ENCODE peak calls at places on chromosomes 12 and 14, in eight cellular contexts. One of them, this sample, is unnamed. For H3K36me3, the result is how much of the 10 kb centered on the place peaks cover.

GRCh38 chr14:79587194-79587593 is 624.1 kb downstream of the DIO2 start:
- DNase-seq in fibroblast of lung: peak
- DNase-seq in psoas muscle: no peak
- DNase-seq in RWPE2: no peak
- DNase-seq in vagina: no peak
- DNase-seq in heart left ventricle: no peak
- DNase-seq in breast epithelium: no peak
- DNase-seq in uterus: no peak
- DNase-seq in this sample: no peak

GRCh38 chr14:91509083-91509877 is 830 bp downstream of the PPP4R3A start:
- DNase-seq in psoas muscle: peak
- DNase-seq in breast epithelium: no peak
- DNase-seq in vagina: no peak
- DNase-seq in uterus: no peak
- DNase-seq in RWPE2: peak
- DNase-seq in heart left ventricle: peak
- DNase-seq in fibroblast of lung: no peak
- DNase-seq in this sample: no peak

GRCh38 chr14:37172024-37172869 is at the start of gene SLC25A21:
- DNase-seq in fibroblast of lung: peak
- DNase-seq in vagina: peak
- DNase-seq in uterus: peak
- DNase-seq in heart left ventricle: peak
- DNase-seq in RWPE2: peak
- DNase-seq in breast epithelium: peak
- DNase-seq in psoas muscle: peak
- DNase-seq in this sample: peak

GRCh38 chr12:69779928-69780327 is 41.3 kb downstream of the RAB3IP start:
- DNase-seq in vagina: no peak
- DNase-seq in heart left ventricle: no peak
- DNase-seq in fibroblast of lung: peak
- DNase-seq in breast epithelium: no peak
- DNase-seq in RWPE2: no peak
- DNase-seq in psoas muscle: no peak
- DNase-seq in uterus: no peak
- DNase-seq in this sample: no peak

GRCh38 chr14:85487215-85487614 is 42.7 kb upstream of the FLRT2 start:
- DNase-seq in heart left ventricle: no peak
- DNase-seq in vagina: no peak
- DNase-seq in breast epithelium: no peak
- DNase-seq in fibroblast of lung: peak
- DNase-seq in uterus: no peak
- DNase-seq in psoas muscle: no peak
- DNase-seq in RWPE2: no peak
- DNase-seq in this sample: no peak

GRCh38 chr12:112419269-112420133 is 754 bp downstream of the PTPN11 start:
- DNase-seq in fibroblast of lung: peak
- DNase-seq in uterus: peak
- DNase-seq in RWPE2: peak
- DNase-seq in heart left ventricle: peak
- DNase-seq in vagina: no peak
- DNase-seq in psoas muscle: peak
- DNase-seq in breast epithelium: peak
- DNase-seq in this sample: peak

GRCh38 chr14:20472566-20473206 is 3.5 kb downstream of the PNP start:
- DNase-seq in breast epithelium: no peak
- DNase-seq in psoas muscle: no peak
- DNase-seq in uterus: no peak
- DNase-seq in fibroblast of lung: no peak
- DNase-seq in vagina: no peak
- DNase-seq in RWPE2: no peak
- DNase-seq in heart left ventricle: no peak
- DNase-seq in this sample: no peak

GRCh38 chr14:74299061-74299545 is 3.6 kb downstream of the ABCD4 start:
- DNase-seq in breast epithelium: no peak
- DNase-seq in vagina: no peak
- DNase-seq in heart left ventricle: no peak
- DNase-seq in psoas muscle: peak
- DNase-seq in RWPE2: no peak
- DNase-seq in uterus: peak
- DNase-seq in fibroblast of lung: peak
- DNase-seq in this sample: no peak

GRCh38 chr12:61860439-61860838 is 399.8 kb upstream of the USP15 start:
- DNase-seq in breast epithelium: no peak
- DNase-seq in RWPE2: no peak
- DNase-seq in vagina: no peak
- DNase-seq in heart left ventricle: no peak
- DNase-seq in fibroblast of lung: no peak
- DNase-seq in uterus: no peak
- DNase-seq in psoas muscle: no peak
- DNase-seq in this sample: no peak

GRCh38 chr12:124921200-124922008 is 7.0 kb upstream of the UBC start:
- DNase-seq in RWPE2: no peak
- DNase-seq in breast epithelium: no peak
- DNase-seq in psoas muscle: peak
- DNase-seq in vagina: no peak
- DNase-seq in fibroblast of lung: peak
- DNase-seq in heart left ventricle: peak
- DNase-seq in uterus: no peak
- DNase-seq in this sample: no peak

GRCh38 chr12:112163471-112164325 is 38.3 kb downstream of the TRAFD1 start:
- DNase-seq in breast epithelium: no peak
- DNase-seq in vagina: no peak
- DNase-seq in heart left ventricle: no peak
- DNase-seq in RWPE2: no peak
- DNase-seq in fibroblast of lung: no peak
- DNase-seq in uterus: no peak
- DNase-seq in psoas muscle: no peak
- DNase-seq in this sample: no peak

GRCh38 chr12:130064999-130065398 is 97.3 kb upstream of the FZD10 start:
- DNase-seq in breast epithelium: no peak
- DNase-seq in heart left ventricle: no peak
- DNase-seq in RWPE2: no peak
- DNase-seq in uterus: no peak
- DNase-seq in psoas muscle: no peak
- DNase-seq in vagina: no peak
- DNase-seq in fibroblast of lung: no peak
- DNase-seq in this sample: no peak

DNA sequence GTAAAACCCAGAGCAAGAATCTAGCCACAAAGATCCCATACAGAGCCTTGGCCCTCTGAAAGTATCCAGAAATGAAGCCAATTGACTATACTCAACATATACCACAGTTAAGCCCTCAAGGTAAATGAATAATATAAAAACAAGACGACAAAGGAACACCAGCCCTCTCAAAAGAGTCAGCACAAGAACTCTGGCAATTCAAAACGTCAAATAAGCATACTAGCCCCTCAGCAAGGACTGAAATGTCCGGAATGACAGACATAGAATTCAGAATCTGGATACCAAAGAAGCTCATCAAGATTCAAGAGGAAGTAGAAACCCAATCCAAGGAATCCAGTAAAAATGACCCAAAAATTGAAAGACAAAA is 49.9 kb downstream of the GTF2A1 start:
- DNase-seq in psoas muscle: no peak
- DNase-seq in heart left ventricle: no peak
- DNase-seq in uterus: no peak
- DNase-seq in vagina: no peak
- DNase-seq in fibroblast of lung: no peak
- DNase-seq in breast epithelium: no peak
- DNase-seq in RWPE2: no peak
- DNase-seq in this sample: no peak
- H3K4me3 ChIP-seq in psoas muscle: peak
- H3K4me3 ChIP-seq in heart left ventricle: peak
- H3K4me3 ChIP-seq in uterus: no peak
- H3K4me3 ChIP-seq in vagina: no peak
- H3K4me3 ChIP-seq in fibroblast of lung: no peak
- H3K4me3 ChIP-seq in breast epithelium: peak
- H3K4me3 ChIP-seq in RWPE2: peak
- H3K4me3 ChIP-seq in this sample: no peak

GRCh38 chr14:89983375-89983774 is 27.6 kb downstream of the TDP1 start:
- DNase-seq in uterus: no peak
- DNase-seq in heart left ventricle: no peak
- DNase-seq in fibroblast of lung: no peak
- DNase-seq in psoas muscle: no peak
- DNase-seq in RWPE2: no peak
- DNase-seq in breast epithelium: no peak
- DNase-seq in vagina: no peak
- DNase-seq in this sample: no peak
- H3K36me3 ChIP-seq in uterus: under half
- H3K36me3 ChIP-seq in heart left ventricle: under half
- H3K36me3 ChIP-seq in fibroblast of lung: under half
- H3K36me3 ChIP-seq in psoas muscle: half or more
- H3K36me3 ChIP-seq in RWPE2: half or more
- H3K36me3 ChIP-seq in breast epithelium: under half
- H3K36me3 ChIP-seq in vagina: under half
- H3K36me3 ChIP-seq in this sample: under half

DNA sequence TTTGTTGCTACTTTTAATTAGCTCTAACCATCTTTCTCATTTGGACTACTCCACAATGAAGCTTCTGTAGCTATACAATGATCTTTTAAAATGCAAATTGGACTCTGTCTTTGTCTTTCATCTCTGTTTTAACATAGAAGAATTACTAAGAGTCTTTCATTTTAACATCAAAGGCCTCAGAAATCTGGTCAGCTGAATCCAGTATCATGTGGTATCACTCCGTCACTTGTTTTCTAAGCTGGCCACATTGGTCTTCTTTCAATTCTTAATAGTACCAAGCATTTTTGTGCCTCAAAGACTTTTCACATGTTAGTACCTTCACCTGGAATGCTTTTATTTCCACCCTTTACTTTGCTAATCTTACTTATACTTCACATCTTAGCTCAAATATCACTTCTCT is 95.5 kb upstream of the SLC16A7 start:
- DNase-seq in vagina: no peak
- DNase-seq in RWPE2: no peak
- DNase-seq in psoas muscle: no peak
- DNase-seq in uterus: no peak
- DNase-seq in fibroblast of lung: no peak
- DNase-seq in breast epithelium: no peak
- DNase-seq in heart left ventricle: no peak
- DNase-seq in this sample: no peak
- TF ChIP-seq CTCF in vagina: no peak
- TF ChIP-seq CTCF in RWPE2: no peak
- TF ChIP-seq CTCF in psoas muscle: no peak
- TF ChIP-seq CTCF in uterus: no peak
- TF ChIP-seq CTCF in fibroblast of lung: no peak
- TF ChIP-seq CTCF in breast epithelium: no peak
- TF ChIP-seq CTCF in heart left ventricle: no peak
- TF ChIP-seq CTCF in this sample: no peak

GRCh38 chr14:77377502-77377844 is 294 bp downstream of the SAMD15 start:
- DNase-seq in RWPE2: no peak
- DNase-seq in fibroblast of lung: no peak
- DNase-seq in uterus: no peak
- DNase-seq in vagina: no peak
- DNase-seq in psoas muscle: no peak
- DNase-seq in heart left ventricle: no peak
- DNase-seq in breast epithelium: no peak
- DNase-seq in this sample: no peak

GRCh38 chr14:77375973-77376372 is 921 bp downstream of the TMED8 start:
- DNase-seq in psoas muscle: no peak
- DNase-seq in heart left ventricle: no peak
- DNase-seq in RWPE2: no peak
- DNase-seq in breast epithelium: no peak
- DNase-seq in vagina: no peak
- DNase-seq in uterus: no peak
- DNase-seq in fibroblast of lung: no peak
- DNase-seq in this sample: no peak

GRCh38 chr14:77376771-77377501 is at the start of the genes SAMD15 and TMED8:
- DNase-seq in psoas muscle: peak
- DNase-seq in breast epithelium: peak
- DNase-seq in uterus: peak
- DNase-seq in fibroblast of lung: peak
- DNase-seq in RWPE2: peak
- DNase-seq in heart left ventricle: peak
- DNase-seq in vagina: peak
- DNase-seq in this sample: peak

GRCh38 chr14:77376380-77376770 is 519 bp downstream of the TMED8 start:
- DNase-seq in fibroblast of lung: peak
- DNase-seq in heart left ventricle: peak
- DNase-seq in RWPE2: peak
- DNase-seq in uterus: peak
- DNase-seq in psoas muscle: peak
- DNase-seq in breast epithelium: no peak
- DNase-seq in vagina: no peak
- DNase-seq in this sample: peak

DNA sequence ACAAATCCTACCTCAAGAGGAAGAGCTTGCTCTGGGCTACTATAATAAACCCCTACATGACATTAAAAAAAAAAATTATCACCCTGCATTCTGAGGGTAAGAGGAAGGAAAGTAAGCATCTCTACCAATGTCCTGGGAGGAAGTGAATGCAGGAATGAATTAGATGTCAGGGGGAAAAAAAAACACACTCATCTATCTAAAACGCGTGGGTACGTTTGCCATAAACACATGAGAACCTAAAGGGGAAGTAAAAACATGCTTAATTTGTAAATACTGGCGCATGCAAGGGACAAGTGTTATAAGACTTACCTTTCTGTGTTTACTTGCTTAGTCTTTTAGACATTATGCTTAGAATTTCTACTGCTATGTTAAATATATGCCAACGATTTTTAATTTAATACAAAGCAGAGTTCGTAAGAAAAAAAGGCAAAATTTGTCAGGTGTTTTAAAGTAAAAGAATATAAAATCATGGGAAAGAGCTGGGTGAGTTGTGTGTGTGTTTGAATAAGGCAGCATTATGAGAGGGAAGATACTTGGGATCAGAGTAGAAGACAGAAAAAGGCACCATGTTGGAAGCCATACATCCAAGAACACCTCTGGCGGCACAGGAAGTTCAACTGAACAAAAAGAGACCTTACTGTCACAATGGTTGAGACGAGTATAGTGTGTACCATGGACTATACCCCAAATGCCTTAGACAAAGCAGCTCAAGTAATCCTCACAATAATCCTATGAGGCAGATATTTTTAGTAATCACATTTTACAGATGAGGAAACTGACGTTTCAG is 1.5 kb downstream of the TMED8 start:
- DNase-seq in breast epithelium: no peak
- DNase-seq in heart left ventricle: no peak
- DNase-seq in vagina: no peak
- DNase-seq in psoas muscle: no peak
- DNase-seq in uterus: no peak
- DNase-seq in RWPE2: no peak
- DNase-seq in fibroblast of lung: no peak
- DNase-seq in this sample: no peak
- H3K4me3 ChIP-seq in breast epithelium: no peak
- H3K4me3 ChIP-seq in heart left ventricle: peak
- H3K4me3 ChIP-seq in vagina: no peak
- H3K4me3 ChIP-seq in psoas muscle: peak
- H3K4me3 ChIP-seq in uterus: no peak
- H3K4me3 ChIP-seq in RWPE2: peak
- H3K4me3 ChIP-seq in fibroblast of lung: no peak
- H3K4me3 ChIP-seq in this sample: no peak

GRCh38 chr12:19517583-19517982 is 78.3 kb downstream of the AEBP2 start:
- DNase-seq in RWPE2: no peak
- DNase-seq in psoas muscle: no peak
- DNase-seq in uterus: no peak
- DNase-seq in vagina: no peak
- DNase-seq in breast epithelium: no peak
- DNase-seq in fibroblast of lung: no peak
- DNase-seq in heart left ventricle: no peak
- DNase-seq in this sample: no peak
- H3K36me3 ChIP-seq in RWPE2: under half
- H3K36me3 ChIP-seq in psoas muscle: under half
- H3K36me3 ChIP-seq in uterus: under half
- H3K36me3 ChIP-seq in vagina: under half
- H3K36me3 ChIP-seq in breast epithelium: under half
- H3K36me3 ChIP-seq in fibroblast of lung: under half
- H3K36me3 ChIP-seq in heart left ventricle: under half
- H3K36me3 ChIP-seq in this sample: under half

GRCh38 chr14:65429757-65430156 is 17.2 kb downstream of the FUT8 start:
- DNase-seq in heart left ventricle: no peak
- DNase-seq in uterus: no peak
- DNase-seq in RWPE2: no peak
- DNase-seq in psoas muscle: no peak
- DNase-seq in fibroblast of lung: no peak
- DNase-seq in breast epithelium: no peak
- DNase-seq in vagina: no peak
- DNase-seq in this sample: no peak
- TF ChIP-seq CTCF in heart left ventricle: no peak
- TF ChIP-seq CTCF in uterus: no peak
- TF ChIP-seq CTCF in RWPE2: no peak
- TF ChIP-seq CTCF in psoas muscle: no peak
- TF ChIP-seq CTCF in fibroblast of lung: no peak
- TF ChIP-seq CTCF in breast epithelium: no peak
- TF ChIP-seq CTCF in vagina: no peak
- TF ChIP-seq CTCF in this sample: no peak